ENCODE peak calls at places on chromosome 9, in four cellular contexts. F is H1, W is IMR-90, R is H9. X is an unnamed sample.
A peak's percentile ranks its signal among the peaks of the same experiment; 100 is the strongest.

GRCh38 chr9:135501261-135502167 is 1.0 kb downstream of the MRPS2 start:
- DNase-seq in W (no peak), F (no peak), R (peak; percentile 55), X (peak; percentile 68)

GRCh38 chr9:129440394-129441186 is 180.3 kb downstream of the C9orf50 start:
- DNase-seq in R (no peak), W (no peak), F (no peak), X (no peak)

GRCh38 chr9:97596906-97597305 is 36.3 kb downstream of the TSTD2 start:
- DNase-seq in W (no peak), F (no peak), R (no peak), X (no peak)

GRCh38 chr9:95857122-95857521 is 18.4 kb upstream of the ERCC6L2 start:
- DNase-seq in F (no peak), W (peak; percentile 87), R (no peak), X (peak; percentile 79)

GRCh38 chr9:133731876-133732321 is 6.3 kb downstream of the SARDH start:
- DNase-seq in R (peak; percentile 75), W (peak; percentile 47), F (no peak), X (peak; percentile 84)

GRCh38 chr9:83405674-83406255 is 132.4 kb downstream of the FRMD3 start:
- DNase-seq in F (no peak), W (no peak), R (no peak), X (peak; percentile 33)

GRCh38 chr9:3751125-3751758 is 225.4 kb upstream of the RFX3 start:
- DNase-seq in R (no peak), F (no peak), W (peak; percentile 10), X (no peak)

GRCh38 chr9:96056221-96056620 is 180.7 kb downstream of the ERCC6L2 start:
- DNase-seq in W (no peak), R (no peak), F (no peak), X (no peak)

GRCh38 chr9:20363233-20363632 is 259.1 kb downstream of the MLLT3 start:
- DNase-seq in W (no peak), R (no peak), F (no peak), X (peak; percentile 62)

GRCh38 chr9:89149726-89150125 is 28.9 kb downstream of the SHC3 start:
- DNase-seq in W (peak; percentile 82), R (no peak), F (no peak), X (no peak)

GRCh38 chr9:107841078-107841477 is 351.5 kb upstream of the KLF4 start:
- DNase-seq in W (no peak), F (no peak), R (no peak), X (no peak)

GRCh38 chr9:129587487-129588262 is 33.2 kb downstream of the C9orf50 start:
- DNase-seq in W (peak; percentile 61), R (peak; percentile 70), F (no peak), X (peak; percentile 53)

GRCh38 chr9:118836891-118837290 is 532.3 kb downstream of the BRINP1 start:
- DNase-seq in R (no peak), F (no peak), W (no peak), X (no peak)

GRCh38 chr9:125747765-125748510 is 765 bp downstream of the PBX3 start:
- DNase-seq in F (no peak), W (no peak), R (no peak), X (peak; percentile 47)

GRCh38 chr9:69197687-69198086 is 23.6 kb downstream of the TJP2 start:
- DNase-seq in F (no peak), W (no peak), R (no peak), X (no peak)

GRCh38 chr9:69202556-69202955 is 28.5 kb downstream of the TJP2 start:
- DNase-seq in R (no peak), W (no peak), F (no peak), X (no peak)

GRCh38 chr9:69204378-69204777 is 30.3 kb downstream of the TJP2 start:
- DNase-seq in F (no peak), W (no peak), R (no peak), X (no peak)

GRCh38 chr9:69198526-69199250 is 24.6 kb downstream of the TJP2 start:
- DNase-seq in R (no peak), F (no peak), W (peak; percentile 35), X (no peak)

GRCh38 chr9:69200071-69200470 is 26.0 kb downstream of the TJP2 start:
- DNase-seq in R (no peak), W (peak; percentile 55), F (no peak), X (peak; percentile 74)
- H3K4ac ChIP-seq in R (no peak overlapping the region), W (no peak overlapping the region), F (no peak overlapping the region), X (no peak overlapping the region)

GRCh38 chr9:34406219-34406618 is 29.5 kb upstream of the MYORG start:
- DNase-seq in R (no peak), F (no peak), W (no peak), X (no peak)
- H4K5ac ChIP-seq in R (no peak overlapping the region), F (no peak overlapping the region), W (no peak overlapping the region), X (no peak overlapping the region)

DNA sequence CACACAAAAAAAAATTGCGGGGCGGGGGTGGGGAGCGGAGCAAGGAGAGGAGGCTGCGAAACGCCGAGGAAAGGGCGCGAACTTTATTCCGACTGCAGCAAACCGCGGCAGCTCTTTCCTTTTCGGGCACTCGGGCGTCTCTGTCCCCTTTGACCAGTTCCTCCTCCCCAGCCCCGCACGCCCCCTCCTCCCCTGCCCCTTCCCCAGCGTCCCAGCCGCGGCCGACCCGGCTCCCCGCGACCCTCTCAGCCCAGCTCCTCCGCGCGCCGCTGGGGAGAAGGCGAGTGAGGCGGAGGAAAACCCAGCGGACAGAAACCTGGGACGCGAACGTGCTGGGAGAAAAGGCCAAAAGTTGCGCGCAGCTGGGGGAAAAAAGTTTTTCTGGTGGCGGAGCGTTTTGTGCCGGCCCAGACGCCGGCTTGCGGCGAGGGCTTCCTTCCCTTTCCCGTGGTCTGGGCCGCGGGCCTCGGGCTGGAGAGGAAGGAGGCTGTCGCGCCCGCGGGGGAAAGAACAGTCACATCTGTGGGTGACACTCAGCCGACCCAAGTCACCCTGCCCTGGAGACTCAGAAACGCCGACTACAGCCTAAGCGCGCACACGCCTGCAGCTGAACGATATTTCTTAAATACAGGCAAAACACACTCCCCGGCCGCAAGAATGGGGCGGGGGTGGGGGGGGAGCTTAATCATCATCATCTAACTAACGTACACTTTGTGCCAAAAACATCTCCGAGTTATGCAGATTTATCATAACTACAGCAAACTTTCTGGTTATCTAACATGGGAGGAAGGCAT is 1.1 kb upstream of the BNC2 start:
- DNase-seq in R (peak; percentile 47), W (peak; percentile 88), F (no peak), X (peak; percentile 74)
- H3K4ac ChIP-seq in R (no peak overlapping the region), W (peak overlapping the region; percentile 86), F (peak overlapping the region; percentile 54), X (peak overlapping the region; percentile 74)

GRCh38 chr9:93944011-93944410 is 11.1 kb downstream of the BARX1 start:
- DNase-seq in F (no peak), R (no peak), W (no peak), X (no peak)

GRCh38 chr9:93940951-93941350 is 14.2 kb downstream of the BARX1 start:
- DNase-seq in F (no peak), R (no peak), W (no peak), X (no peak)

GRCh38 chr9:93945400-93946337 is 9.5 kb downstream of the BARX1 start:
- DNase-seq in W (no peak), F (no peak), R (no peak), X (no peak)

GRCh38 chr9:93942176-93942575 is 13.0 kb downstream of the BARX1 start:
- DNase-seq in W (no peak), F (no peak), R (no peak), X (no peak)

GRCh38 chr9:93941493-93941892 is 13.7 kb downstream of the BARX1 start:
- DNase-seq in W (no peak), F (no peak), R (no peak), X (no peak)
- H4K5ac ChIP-seq in W (no peak overlapping the region), F (no peak overlapping the region), R (no peak overlapping the region), X (no peak overlapping the region)

GRCh38 chr9:18437315-18438200 is 36.4 kb upstream of the ADAMTSL1 start:
- DNase-seq in W (peak; percentile 65), R (no peak), F (no peak), X (peak; percentile 77)
- H3K4ac ChIP-seq in W (peak overlapping the region; percentile 42), R (no peak overlapping the region), F (no peak overlapping the region), X (no peak overlapping the region)

DNA sequence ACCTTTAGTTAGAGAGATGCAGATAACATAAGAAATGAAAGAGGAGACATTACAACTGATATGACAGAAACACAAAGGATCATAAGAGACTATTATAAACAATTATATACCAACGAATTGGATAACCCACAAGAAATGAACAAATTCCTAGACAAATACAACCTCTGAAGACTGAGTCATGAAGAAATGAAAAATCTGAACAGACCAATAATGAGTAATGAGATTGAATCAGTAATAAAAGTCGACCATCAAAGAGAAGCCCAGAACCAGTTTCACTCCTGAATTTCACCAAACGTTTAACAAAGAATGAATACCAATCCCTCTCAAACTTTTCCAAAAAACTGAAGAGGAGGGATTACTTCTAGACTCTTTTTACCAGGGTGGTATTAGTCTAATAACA is 50.5 kb upstream of the PCAT7 start:
- DNase-seq in W (no peak), R (no peak), F (no peak), X (no peak)
- H4K5ac ChIP-seq in W (no peak overlapping the region), R (no peak overlapping the region), F (no peak overlapping the region), X (no peak overlapping the region)

GRCh38 chr9:137300607-137301085 is 1.4 kb downstream of the NRARP start:
- DNase-seq in F (no peak), W (peak; percentile 20), R (peak; percentile 68), X (peak; percentile 74)

GRCh38 chr9:137299938-137300337 is 2.1 kb downstream of the NRARP start:
- DNase-seq in F (no peak), R (peak; percentile 39), W (no peak), X (no peak)

GRCh38 chr9:137303031-137303892 is 1.2 kb upstream of the NRARP start:
- DNase-seq in W (no peak), R (peak; percentile 52), F (no peak), X (no peak)

GRCh38 chr9:137302176-137303030 is at the start of gene NRARP:
- DNase-seq in R (peak; percentile 77), F (no peak), W (peak; percentile 64), X (peak; percentile 80)

GRCh38 chr9:137301086-137301947 is 754 bp downstream of the NRARP start:
- DNase-seq in F (no peak), W (peak; percentile 39), R (peak; percentile 59), X (peak; percentile 68)
- H3K4ac ChIP-seq in F (peak overlapping the region; percentile 95), W (no peak overlapping the region), R (no peak overlapping the region), X (no peak overlapping the region)

DNA sequence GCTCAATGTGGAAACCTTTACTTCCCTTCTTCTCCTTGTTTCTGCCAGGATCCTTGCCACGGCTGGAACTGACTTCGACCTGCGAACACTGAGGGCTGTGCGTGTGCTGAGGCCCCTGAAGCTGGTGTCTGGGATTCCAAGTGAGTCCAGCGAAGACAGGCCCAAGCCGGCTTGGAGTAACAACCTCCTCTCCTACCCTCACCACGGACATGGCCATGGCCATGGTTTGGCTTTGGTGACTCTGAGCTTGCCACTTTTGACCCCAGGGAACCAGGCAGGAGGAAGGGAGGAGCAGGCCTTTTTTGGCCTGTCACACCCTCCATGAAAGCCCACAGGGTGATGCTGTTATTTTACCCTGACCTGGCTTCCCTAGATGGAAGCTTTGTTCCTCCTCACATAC is 35.5 kb downstream of the CACNA1B start:
- DNase-seq in W (no peak), F (no peak), R (no peak), X (no peak)
- H4K5ac ChIP-seq in W (no peak overlapping the region), F (no peak overlapping the region), R (no peak overlapping the region), X (no peak overlapping the region)

X was measured in mesendoderm.